ENCODE peak calls at places on chromosomes 2 and 18, in seven cellular contexts. D, M, A, J, B, C and H are unnamed samples.

GRCh38 chr2:240435457-240435954 is at the start of gene GPC1:
- DNase-seq in D (peak; percentile 65), M (peak; percentile 89), A (peak; percentile 64), J (peak; percentile 73), B (no peak), C (peak; percentile 80), H (peak; percentile 84)

GRCh38 chr2:240422683-240423329 is 12.7 kb upstream of the GPC1 start:
- DNase-seq in D (no peak), M (peak; percentile 20), A (no peak), J (no peak), B (no peak), C (no peak), H (no peak)

GRCh38 chr2:73253901-73254300 is 19.8 kb downstream of the CCT7 start:
- DNase-seq in D (no peak), M (peak; percentile 44), A (no peak), J (no peak), B (no peak), C (no peak), H (no peak)

GRCh38 chr2:235433860-235434259 is 60.0 kb upstream of the AGAP1 start:
- DNase-seq in D (peak; percentile 83), M (peak; percentile 17), A (no peak), J (peak; percentile 43), B (no peak), C (no peak), H (no peak)

GRCh38 chr18:22536558-22536957 is 118.8 kb upstream of the CTAGE1 start:
- DNase-seq in D (no peak), M (peak; percentile 75), A (no peak), J (no peak), B (no peak), C (no peak), H (no peak)

GRCh38 chr2:63654959-63655358 is 66.2 kb downstream of the MDH1 start:
- DNase-seq in D (no peak), M (no peak), A (no peak), J (no peak), B (no peak), C (no peak), H (no peak)

GRCh38 chr18:23825978-23826405 is 136.7 kb downstream of the LAMA3 start:
- DNase-seq in D (peak; percentile 76), M (no peak), A (no peak), J (peak; percentile 52), B (no peak), C (no peak), H (no peak)

GRCh38 chr2:211503856-211504255 is 947.5 kb downstream of the CPS1 start:
- DNase-seq in D (no peak), M (peak; percentile 52), A (no peak), J (no peak), B (no peak), C (no peak), H (no peak)

GRCh38 chr2:200223385-200223784 is 83.1 kb upstream of the SPATS2L start:
- DNase-seq in D (peak; percentile 48), M (no peak), A (no peak), J (no peak), B (no peak), C (no peak), H (no peak)

DNA sequence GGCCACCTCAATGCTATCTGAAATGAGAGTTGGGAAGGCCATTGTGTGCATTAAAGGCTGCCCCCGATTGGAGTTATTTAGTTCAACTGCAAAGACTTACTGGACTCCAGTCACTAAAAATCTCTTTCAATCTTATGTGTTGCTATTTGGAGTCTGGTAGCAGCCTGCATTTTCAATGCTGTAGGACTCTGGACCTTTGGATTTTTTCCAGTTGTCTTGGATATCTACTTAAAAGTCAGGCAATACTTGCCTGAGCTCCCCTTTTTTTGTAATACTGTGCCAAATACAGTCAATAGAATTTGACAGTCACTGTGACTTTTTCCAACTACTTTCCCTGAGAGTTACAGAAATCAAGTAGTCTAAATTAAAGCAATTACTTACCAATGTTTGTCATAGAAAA is 282.0 kb downstream of the TRIB2 start:
- DNase-seq in D (no peak), M (no peak), A (no peak), J (no peak), B (no peak), C (no peak), H (no peak)
- H3K4me1 ChIP-seq in D (no peaks in the 10 kb centered on the region), M (peaks cover 8% of the 10 kb centered on the region), A (no peaks in the 10 kb centered on the region), J (peaks cover 5% of the 10 kb centered on the region), B (peaks cover 3% of the 10 kb centered on the region), C (no peaks in the 10 kb centered on the region), H (no peaks in the 10 kb centered on the region)

DNA sequence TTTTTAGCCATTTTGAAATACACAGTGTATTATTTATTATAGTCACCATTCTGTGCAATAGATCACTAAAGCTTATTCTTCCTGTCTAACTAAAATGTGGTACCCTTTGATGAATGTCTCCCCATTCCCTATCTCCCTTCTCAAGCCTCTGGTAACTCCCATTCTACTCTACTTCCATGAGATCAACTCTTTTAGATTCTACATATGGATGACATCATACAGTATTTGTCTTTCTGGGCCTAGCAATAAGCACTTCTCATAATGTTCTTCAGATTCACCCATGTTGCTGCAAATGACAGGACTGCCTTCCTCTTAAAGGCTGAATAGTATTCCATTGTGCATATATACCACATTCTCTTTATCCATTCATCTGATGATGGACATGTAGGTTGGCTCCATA is 210.9 kb downstream of the PID1 start:
- DNase-seq in D (no peak), M (no peak), A (no peak), J (no peak), B (no peak), C (no peak), H (no peak)
- H3K9me3 ChIP-seq in D (no peaks in the 10 kb centered on the region), M (no peaks in the 10 kb centered on the region), A (no peaks in the 10 kb centered on the region), J (no peaks in the 10 kb centered on the region), B (no peaks in the 10 kb centered on the region), C (no peaks in the 10 kb centered on the region), H (no peaks in the 10 kb centered on the region)

GRCh38 chr2:85247591-85247990 is 80.2 kb downstream of the TGOLN2 start:
- DNase-seq in D (no peak), M (no peak), A (no peak), J (no peak), B (no peak), C (no peak), H (no peak)
- H3K4me3 ChIP-seq in D (no peak overlapping the region), M (no peak overlapping the region), A (no peak overlapping the region), J (no peak overlapping the region), B (no peak overlapping the region), C (no peak overlapping the region), H (no peak overlapping the region)

GRCh38 chr2:61461404-61461803 is 9.5 kb downstream of the USP34 start:
- DNase-seq in D (no peak), M (no peak), A (no peak), J (no peak), B (no peak), C (no peak), H (no peak)
- H3K4me1 ChIP-seq in D (peaks cover 4% of the 10 kb centered on the region), M (no peaks in the 10 kb centered on the region), A (no peaks in the 10 kb centered on the region), J (peaks cover 14% of the 10 kb centered on the region), B (peaks cover 87% of the 10 kb centered on the region), C (peaks cover 62% of the 10 kb centered on the region), H (peaks cover 13% of the 10 kb centered on the region)

GRCh38 chr2:185221-185620 is 78.6 kb downstream of the SH3YL1 start:
- DNase-seq in D (no peak), M (no peak), A (no peak), J (no peak), B (no peak), C (no peak), H (no peak)
- H3K9me3 ChIP-seq in D (peaks cover 1% of the 10 kb centered on the region), M (peaks cover 91% of the 10 kb centered on the region), A (no peaks in the 10 kb centered on the region), J (peaks cover 1% of the 10 kb centered on the region), B (no peaks in the 10 kb centered on the region), C (peaks cover 4% of the 10 kb centered on the region), H (peaks cover 25% of the 10 kb centered on the region)

GRCh38 chr2:46981662-46982351 is 66.2 kb upstream of the MCFD2 start:
- DNase-seq in D (no peak), M (no peak), A (no peak), J (no peak), B (no peak), C (no peak), H (peak; percentile 54)

GRCh38 chr2:46984642-46985476 is 69.3 kb upstream of the MCFD2 start:
- DNase-seq in D (peak; percentile 90), M (no peak), A (peak; percentile 52), J (peak; percentile 81), B (no peak), C (peak; percentile 77), H (no peak)

GRCh38 chr2:46982356-46983064 is 66.9 kb upstream of the MCFD2 start:
- DNase-seq in D (no peak), M (no peak), A (no peak), J (no peak), B (no peak), C (no peak), H (no peak)

GRCh38 chr2:46984034-46984433 is 68.4 kb upstream of the MCFD2 start:
- DNase-seq in D (no peak), M (no peak), A (peak; percentile 79), J (no peak), B (no peak), C (no peak), H (no peak)

GRCh38 chr2:46983065-46983801 is 67.6 kb upstream of the MCFD2 start:
- DNase-seq in D (peak; percentile 79), M (peak; percentile 68), A (peak; percentile 77), J (peak; percentile 38), B (no peak), C (peak; percentile 67), H (peak; percentile 49)
- H3K4me3 ChIP-seq in D (no peak overlapping the region), M (no peak overlapping the region), A (no peak overlapping the region), J (no peak overlapping the region), B (no peak overlapping the region), C (no peak overlapping the region), H (no peak overlapping the region)

GRCh38 chr2:134109246-134109645 is 144.6 kb upstream of the MGAT5 start:
- DNase-seq in D (no peak), M (no peak), A (no peak), J (no peak), B (no peak), C (no peak), H (no peak)

GRCh38 chr2:134107402-134107801 is 146.5 kb upstream of the MGAT5 start:
- DNase-seq in D (no peak), M (no peak), A (no peak), J (no peak), B (no peak), C (no peak), H (no peak)

GRCh38 chr2:134109725-134110124 is 144.1 kb upstream of the MGAT5 start:
- DNase-seq in D (no peak), M (no peak), A (no peak), J (no peak), B (no peak), C (no peak), H (no peak)

GRCh38 chr2:134110532-134110931 is 143.3 kb upstream of the MGAT5 start:
- DNase-seq in D (no peak), M (no peak), A (no peak), J (no peak), B (no peak), C (no peak), H (no peak)

GRCh38 chr2:134108124-134108523 is 145.7 kb upstream of the MGAT5 start:
- DNase-seq in D (peak; percentile 51), M (no peak), A (no peak), J (no peak), B (no peak), C (no peak), H (no peak)
- H3K4me1 ChIP-seq in D (no peaks in the 10 kb centered on the region), M (peaks cover 4% of the 10 kb centered on the region), A (no peaks in the 10 kb centered on the region), J (no peaks in the 10 kb centered on the region), B (peaks cover 10% of the 10 kb centered on the region), C (no peaks in the 10 kb centered on the region), H (no peaks in the 10 kb centered on the region)